ENCODE peak calls at places on chromosomes 5 and 9, in seven cellular contexts. K is transverse colon, N is breast epithelium, P is IMR-90, M is right lobe of liver, T is gastrocnemius medialis, G is lower leg skin. U is an unnamed sample.

GRCh38 chr5:57538341-57538955 is 55.8 kb upstream of the ACTBL2 start:
- DNase-seq in K (no peak), N (no peak), P (peak), M (no peak), T (no peak), G (peak), U (no peak)

GRCh38 chr5:86074297-86074696 is 543.4 kb upstream of the COX7C start:
- DNase-seq in K (no peak), N (no peak), P (no peak), M (no peak), T (no peak), G (no peak), U (no peak)

GRCh38 chr5:150131461-150131860 is 24.2 kb downstream of the PDGFRB start:
- DNase-seq in K (no peak), N (no peak), P (peak), M (no peak), T (no peak), G (no peak), U (no peak)

GRCh38 chr5:159099049-159099760 is 511 bp downstream of the EBF1 start:
- DNase-seq in K (no peak), N (no peak), P (peak), M (no peak), T (no peak), G (no peak), U (peak)

GRCh38 chr5:122778157-122778556 is 3.3 kb downstream of the SNX2 start:
- DNase-seq in K (no peak), N (no peak), P (no peak), M (no peak), T (no peak), G (no peak), U (no peak)

GRCh38 chr5:125274938-125275759 is 528.7 kb upstream of the ZNF608 start:
- DNase-seq in K (no peak), N (no peak), P (peak), M (no peak), T (no peak), G (no peak), U (no peak)

GRCh38 chr5:143024227-143024920 is 254.2 kb downstream of the ARHGAP26 start:
- DNase-seq in K (no peak), N (no peak), P (no peak), M (no peak), T (peak), G (no peak), U (no peak)

GRCh38 chr9:126856326-126856877 is 4.0 kb upstream of the ZBTB34 start:
- DNase-seq in K (no peak), N (no peak), P (no peak), M (no peak), T (no peak), G (no peak), U (no peak)

GRCh38 chr5:2199697-2200096 is 317.0 kb upstream of the IRX4 start:
- DNase-seq in K (no peak), N (no peak), P (no peak), M (no peak), T (no peak), G (no peak), U (no peak)

GRCh38 chr5:107676702-107677101 is 6.0 kb upstream of the EFNA5 start:
- DNase-seq in K (no peak), N (no peak), P (peak), M (no peak), T (no peak), G (no peak), U (no peak)

GRCh38 chr5:79595086-79595485 is 17.2 kb upstream of the TENT2 start:
- DNase-seq in K (no peak), N (no peak), P (no peak), M (no peak), T (no peak), G (no peak), U (no peak)

GRCh38 chr9:113153599-113153998 is 2.8 kb downstream of the SLC31A2 start:
- DNase-seq in K (no peak), N (no peak), P (no peak), M (no peak), T (no peak), G (no peak), U (no peak)

GRCh38 chr5:76270214-76270613 is 132.9 kb upstream of the IQGAP2 start:
- DNase-seq in K (no peak), N (no peak), P (peak), M (no peak), T (no peak), G (no peak), U (no peak)

GRCh38 chr5:34687269-34688011 is 31.3 kb downstream of the RAI14 start:
- DNase-seq in K (no peak), N (no peak), P (peak), M (no peak), T (no peak), G (no peak), U (peak)

GRCh38 chr9:3525088-3525835 is 539 bp downstream of the RFX3 start:
- DNase-seq in K (no peak), N (no peak), P (no peak), M (no peak), T (no peak), G (no peak), U (peak)

GRCh38 chr5:144092510-144092909 is 77.9 kb downstream of the YIPF5 start:
- DNase-seq in K (no peak), N (no peak), P (no peak), M (no peak), T (no peak), G (no peak), U (no peak)

GRCh38 chr9:121559183-121559582 is 59.5 kb upstream of the GGTA1 start:
- DNase-seq in K (no peak), N (no peak), P (peak), M (no peak), T (no peak), G (no peak), U (no peak)

GRCh38 chr9:71937070-71937625 is 25.7 kb downstream of the C9orf85 start:
- DNase-seq in K (no peak), N (no peak), P (no peak), M (no peak), T (no peak), G (no peak), U (no peak)

GRCh38 chr9:35116898-35117551 is 1.4 kb upstream of the ATOSB start:
- DNase-seq in K (peak), N (peak), P (peak), M (peak), T (peak), G (peak), U (peak)

GRCh38 chr9:23554691-23555090 is 271.3 kb downstream of the ELAVL2 start:
- DNase-seq in K (no peak), N (no peak), P (no peak), M (no peak), T (no peak), G (no peak), U (no peak)

GRCh38 chr9:136474974-136475865 is 7.6 kb downstream of the SEC16A start:
- DNase-seq in K (no peak), N (no peak), P (no peak), M (no peak), T (no peak), G (no peak), U (no peak)
- TF ChIP-seq POLR2A in K (no peak), N (no peak), P (no peak), M (no peak), T (no peak), G (no peak), U (no peak)

DNA sequence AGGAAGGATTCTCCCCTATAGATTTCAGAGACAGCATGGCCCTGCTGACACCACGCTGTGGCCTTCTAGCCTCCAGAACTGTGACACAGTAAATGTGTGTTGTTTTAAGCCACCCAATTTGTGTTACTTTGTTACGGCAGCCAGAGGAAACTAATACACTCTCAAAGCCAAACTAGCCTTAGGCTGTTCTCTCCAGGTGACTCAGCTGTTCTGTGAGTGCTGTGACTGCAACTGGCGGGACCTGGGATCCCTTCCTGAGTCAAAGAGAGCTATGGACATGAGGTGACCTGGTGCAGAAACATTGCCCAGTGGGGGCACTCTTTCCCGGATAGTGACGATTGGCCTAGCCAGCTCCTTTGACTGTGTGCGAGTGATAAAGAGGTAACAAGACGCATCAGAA is 14.0 kb upstream of the MLANA start:
- DNase-seq in K (no peak), N (no peak), P (no peak), M (no peak), T (no peak), G (no peak), U (no peak)
- TF ChIP-seq POLR2A in K (no peak), N (no peak), P (no peak), M (no peak), T (no peak), G (no peak), U (no peak)

DNA sequence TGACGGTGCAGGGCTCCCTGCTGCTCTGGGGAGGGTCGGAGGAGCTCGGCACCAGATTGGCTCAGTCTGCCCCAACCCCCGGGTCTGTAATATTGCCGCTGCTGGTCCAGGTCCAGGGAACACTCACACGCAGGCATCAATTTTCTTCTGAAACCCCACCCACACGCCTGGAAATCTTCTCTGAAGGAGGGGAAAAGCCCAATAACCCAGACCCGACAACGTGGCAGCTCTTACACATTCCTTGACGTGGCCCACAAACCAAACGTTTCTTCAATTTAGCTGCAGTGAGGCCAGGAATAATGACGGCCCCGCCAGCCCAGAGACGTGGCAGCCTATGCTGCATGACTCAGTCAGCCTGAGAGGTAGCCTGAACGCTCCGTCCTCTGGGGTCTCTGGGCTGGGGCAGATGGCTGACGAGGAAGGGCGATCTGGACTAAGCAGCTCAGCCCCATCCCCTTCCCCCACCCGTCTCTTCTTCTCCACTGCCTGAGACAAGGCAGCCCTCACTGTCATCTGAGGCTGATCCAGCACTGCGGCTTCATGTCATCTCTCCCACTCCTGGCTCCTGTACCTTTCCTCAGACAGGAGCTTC is 9.9 kb upstream of the SPARC start:
- DNase-seq in K (no peak), N (peak), P (peak), M (no peak), T (peak), G (no peak), U (no peak)
- TF ChIP-seq POLR2A in K (no peak), N (no peak), P (peak), M (no peak), T (no peak), G (no peak), U (no peak)

GRCh38 chr9:130040901-130041647 is 1.9 kb downstream of the FNBP1 start:
- DNase-seq in K (no peak), N (no peak), P (no peak), M (no peak), T (no peak), G (no peak), U (no peak)

GRCh38 chr9:130041648-130042405 is 1.2 kb downstream of the FNBP1 start:
- DNase-seq in K (no peak), N (no peak), P (peak), M (peak), T (no peak), G (no peak), U (no peak)

GRCh38 chr9:130043654-130044623 is 950 bp upstream of the FNBP1 start:
- DNase-seq in K (peak), N (no peak), P (peak), M (peak), T (peak), G (no peak), U (peak)

GRCh38 chr9:130042406-130042930 is 521 bp downstream of the FNBP1 start:
- DNase-seq in K (peak), N (no peak), P (no peak), M (peak), T (no peak), G (no peak), U (no peak)

GRCh38 chr9:130042931-130043653 is at the start of gene FNBP1:
- DNase-seq in K (peak), N (peak), P (peak), M (peak), T (peak), G (peak), U (peak)
- TF ChIP-seq POLR2A in K (peak), N (peak), P (peak), M (peak), T (peak), G (no peak), U (no peak)

DNA sequence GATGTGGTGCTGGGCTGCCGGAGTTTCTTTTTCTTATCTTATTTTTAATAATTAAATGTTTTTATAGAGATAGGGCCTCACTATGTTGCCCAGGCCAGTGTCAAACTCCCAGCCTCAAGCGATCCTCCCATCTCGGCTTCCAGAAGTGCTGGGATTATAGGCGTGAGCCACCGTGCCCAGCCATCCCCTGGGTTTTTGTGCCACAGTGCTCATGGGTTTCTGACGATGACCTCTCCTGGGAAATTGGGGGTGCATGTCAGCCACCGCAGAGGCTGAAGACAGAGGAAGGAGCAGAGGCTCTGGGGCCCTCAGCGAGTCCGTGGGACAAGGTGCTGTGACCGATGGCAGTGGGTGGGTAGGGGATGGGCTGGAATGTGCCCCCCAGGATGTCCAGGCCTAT is 14.4 kb downstream of the GPSM1 start:
- DNase-seq in K (no peak), N (no peak), P (no peak), M (no peak), T (no peak), G (no peak), U (no peak)
- TF ChIP-seq POLR2A in K (no peak), N (no peak), P (no peak), M (no peak), T (no peak), G (no peak), U (no peak)